ENCODE peak calls at places on chromosomes 13 and 19, in ten cellular contexts. Z is ovary, L is uterus, R is stomach, E is H1, C is transverse colon, H is esophagus muscularis mucosa, J is adrenal gland, G is heart left ventricle, P is A549. Q is an unnamed sample.

GRCh38 chr13:68697551-68697950 is 1410.1 kb upstream of the ATXN8OS start:
- DNase-seq in G (no peak), P (no peak), H (no peak), L (no peak), C (no peak), J (no peak), R (no peak), E (no peak), Z (no peak), Q (no peak)

GRCh38 chr13:20127563-20128458 is 33.0 kb downstream of the GJA3 start:
- DNase-seq in H (no peak), J (peak; percentile 70), Z (peak; percentile 61), L (peak; percentile 32), P (peak; percentile 21), C (peak; percentile 77), G (peak; percentile 88), R (peak; percentile 70), E (no peak), Q (peak; percentile 73)

GRCh38 chr13:66663206-66663605 is 566.9 kb downstream of the PCDH9 start:
- DNase-seq in H (no peak), G (no peak), E (no peak), J (no peak), C (no peak), Z (no peak), L (no peak), R (no peak), P (no peak), Q (no peak)

GRCh38 chr19:29528350-29528945 is 2.7 kb downstream of the VSTM2B start:
- DNase-seq in Z (peak; percentile 43), L (no peak), R (no peak), G (peak; percentile 79), H (no peak), C (peak; percentile 26), J (peak; percentile 27), P (peak; percentile 91), E (peak; percentile 75), Q (peak; percentile 21)

GRCh38 chr13:109700176-109700575 is 86.2 kb downstream of the IRS2 start:
- DNase-seq in E (no peak), L (peak; percentile 39), H (no peak), G (peak; percentile 85), R (peak; percentile 75), P (no peak), J (peak; percentile 61), C (peak; percentile 91), Z (peak; percentile 28), Q (peak; percentile 72)

GRCh38 chr19:3710265-3710812 is 2.2 kb downstream of the TJP3 start:
- DNase-seq in H (no peak), P (peak; percentile 82), R (peak; percentile 99), C (peak; percentile 97), J (peak; percentile 69), G (peak; percentile 88), L (peak; percentile 40), E (no peak), Z (no peak), Q (peak; percentile 98)

GRCh38 chr19:29858000-29858596 is 46.3 kb downstream of the CCNE1 start:
- DNase-seq in Z (no peak), J (peak; percentile 46), G (no peak), H (no peak), E (no peak), L (no peak), R (peak; percentile 50), C (peak; percentile 34), P (peak; percentile 60), Q (peak; percentile 65)

GRCh38 chr19:3065675-3066357 is 3.5 kb upstream of the TLE5 start:
- DNase-seq in E (no peak), L (no peak), R (peak; percentile 57), C (peak; percentile 79), Z (no peak), H (no peak), P (no peak), J (no peak), G (no peak), Q (peak; percentile 91)

GRCh38 chr13:40666905-40667621 is 622 bp upstream of the FOXO1 start:
- DNase-seq in R (peak; percentile 48), Z (peak; percentile 59), L (peak; percentile 61), G (peak; percentile 75), C (peak; percentile 46), H (peak; percentile 95), J (peak; percentile 56), P (peak; percentile 19), E (no peak), Q (peak; percentile 46)

GRCh38 chr13:40667622-40667978 is 1.2 kb upstream of the FOXO1 start:
- DNase-seq in L (peak; percentile 66), G (no peak), P (no peak), C (peak; percentile 38), Z (peak; percentile 59), H (no peak), E (no peak), R (no peak), J (no peak), Q (peak; percentile 35)

GRCh38 chr13:40666058-40666904 is at the start of gene FOXO1:
- DNase-seq in H (peak; percentile 94), G (peak; percentile 95), C (peak; percentile 91), L (peak; percentile 88), J (peak; percentile 86), E (no peak), P (peak; percentile 89), Z (peak; percentile 92), R (peak; percentile 91), Q (peak; percentile 89)

GRCh38 chr13:40670307-40670706 is 3.9 kb upstream of the FOXO1 start:
- DNase-seq in E (no peak), R (no peak), G (no peak), J (no peak), H (no peak), Z (no peak), P (no peak), C (no peak), L (no peak), Q (no peak)

DNA sequence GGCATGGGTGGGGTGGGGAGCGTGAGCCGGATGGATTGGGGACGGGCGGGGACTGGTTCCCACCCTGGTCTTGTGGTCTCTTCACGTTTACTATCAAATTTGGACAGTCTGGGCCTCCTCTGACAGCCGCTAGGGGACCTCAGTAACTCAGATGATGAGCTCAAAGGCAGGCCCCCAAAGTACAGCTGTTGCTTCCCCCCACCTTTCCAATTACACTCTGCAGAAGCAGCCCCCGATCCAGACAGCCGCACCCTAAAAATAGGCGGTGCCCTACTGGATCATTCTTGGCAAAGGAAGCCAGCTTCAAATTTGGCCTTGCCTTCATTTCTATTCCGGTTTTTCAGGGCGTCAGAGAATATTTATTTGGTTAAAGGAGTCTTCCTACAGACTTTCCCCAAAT is 1.9 kb upstream of the FOXO1 start:
- DNase-seq in E (no peak), Z (peak; percentile 61), J (no peak), R (no peak), C (peak; percentile 50), P (peak; percentile 66), L (peak; percentile 54), H (peak; percentile 92), G (peak; percentile 66), Q (no peak)
- TF ChIP-seq CTCF in E (peak; percentile 67), Z (no peak), J (no peak), R (no peak), C (peak; percentile 45), P (peak; percentile 45), L (peak; percentile 25), H (peak; percentile 21), G (peak; percentile 59), Q (no peak)

DNA sequence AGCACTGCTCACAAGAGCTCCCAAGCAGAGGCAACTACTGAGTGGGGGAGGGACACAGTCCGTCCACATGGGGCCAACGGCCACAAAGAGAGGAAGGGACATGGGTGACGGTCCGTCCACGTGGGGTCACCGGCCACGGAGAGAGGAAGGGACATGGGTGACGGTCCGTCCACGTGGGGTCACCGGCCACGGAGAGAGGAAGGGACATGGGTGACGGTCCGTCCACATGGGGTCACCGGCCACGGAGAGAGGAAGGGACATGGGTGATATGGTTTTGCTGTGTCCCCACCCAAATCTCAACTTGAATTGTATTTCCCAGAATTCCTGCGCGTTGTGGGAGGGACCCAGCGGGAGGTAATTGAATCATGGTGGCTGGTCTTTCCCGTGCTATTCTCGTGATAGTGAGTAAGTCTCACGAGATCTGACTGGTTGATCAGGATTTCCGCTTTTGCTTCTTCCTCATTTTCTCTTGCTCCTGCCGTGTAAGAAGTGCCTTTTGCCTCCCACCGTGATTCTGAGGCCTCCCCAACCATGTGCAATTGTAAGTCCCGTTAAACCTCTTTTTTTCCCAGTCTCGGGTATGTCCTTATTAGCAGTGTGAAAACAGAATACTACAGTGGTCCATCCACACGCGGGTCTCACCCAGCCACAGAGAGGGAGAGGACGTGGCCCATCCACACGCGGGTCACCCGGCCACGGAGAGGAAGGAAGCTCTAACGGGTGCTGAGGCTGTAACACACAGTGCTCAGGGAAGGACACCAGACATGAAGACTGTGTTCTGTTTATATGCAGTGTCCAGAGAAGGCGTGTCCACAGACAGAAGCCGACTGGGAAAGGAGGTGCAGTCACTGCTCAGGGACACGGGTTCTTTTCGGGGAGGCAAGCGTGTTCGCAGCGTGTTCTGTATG is 48.5 kb downstream of the GAS6 start:
- DNase-seq in Z (no peak), R (no peak), P (no peak), G (peak; percentile 61), C (no peak), L (no peak), E (no peak), J (no peak), H (no peak), Q (no peak)
- TF ChIP-seq POLR2A in Z (no peak), R (no peak), P (no peak), G (no peak), C (no peak), L (no peak), E (no peak), J (no peak), H (no peak), Q (no peak)

GRCh38 chr19:23002690-23003422 is at the start of gene ZNF728:
- DNase-seq in E (no peak), C (peak; percentile 25), G (peak; percentile 86), H (peak; percentile 94), P (no peak), R (no peak), J (peak; percentile 54), L (peak; percentile 71), Z (peak; percentile 66), Q (peak; percentile 52)
- H3K27ac ChIP-seq in E (no peak within 1 kb of the TSS), C (no peak within 1 kb of the TSS), G (peak within 1 kb of the TSS; percentile 93), H (peak within 1 kb of the TSS; percentile 83), P (no peak within 1 kb of the TSS), R (no peak within 1 kb of the TSS), J (peak within 1 kb of the TSS; percentile 21), L (peak within 1 kb of the TSS; percentile 63), Z (no peak within 1 kb of the TSS), Q (peak within 1 kb of the TSS; percentile 17)

GRCh38 chr13:61884830-61885229 is 469.2 kb upstream of the PCDH20 start:
- DNase-seq in E (no peak), G (no peak), J (no peak), C (no peak), Z (no peak), L (no peak), H (no peak), R (no peak), P (no peak), Q (no peak)

GRCh38 chr13:61874970-61875579 is 459.4 kb upstream of the PCDH20 start:
- DNase-seq in E (no peak), Z (no peak), P (no peak), J (no peak), L (no peak), R (no peak), G (no peak), C (no peak), H (no peak), Q (no peak)

GRCh38 chr13:61880576-61881283 is 465.1 kb upstream of the PCDH20 start:
- DNase-seq in H (no peak), G (no peak), E (peak; percentile 27), Z (no peak), R (peak; percentile 36), J (no peak), P (no peak), L (no peak), C (no peak), Q (peak; percentile 38)
- TF ChIP-seq CTCF in H (no peak), G (peak; percentile 31), E (peak; percentile 72), Z (no peak), R (no peak), J (no peak), P (peak; percentile 13), L (no peak), C (peak; percentile 43), Q (peak; percentile 52)

GRCh38 chr19:18007939-18008673 is at the start of gene ARRDC2:
- DNase-seq in L (peak; percentile 89), Z (peak; percentile 89), H (peak; percentile 98), J (peak; percentile 92), R (peak; percentile 90), P (no peak), G (peak; percentile 96), C (peak; percentile 91), E (peak; percentile 71), Q (peak; percentile 89)
- TF ChIP-seq POLR2A in L (peak; percentile 72), Z (no peak), H (peak; percentile 13), J (peak; percentile 36), R (no peak), P (no peak), G (peak; percentile 77), C (peak; percentile 45), E (no peak), Q (no peak)

Q was measured in thyroid gland.